ENCODE peak calls at places on chromosome 3, in ten cellular contexts. One of them, this sample, is unnamed. For H3K36me3 and H3K27me3, the result is how much of the 10 kb centered on the place peaks cover.

GRCh38 chr3:13856006-13856405 is 23.9 kb downstream of the WNT7A start:
- DNase-seq in CD4-positive, CD25-positive, alpha-beta regulatory T cell: no peak
- DNase-seq in lower lobe of right lung: no peak
- DNase-seq in IMR-90: no peak
- DNase-seq in spleen: peak
- DNase-seq in SK-N-SH: no peak
- DNase-seq in heart left ventricle: no peak
- DNase-seq in psoas muscle: no peak
- DNase-seq in GM23248: no peak
- DNase-seq in kidney epithelial cell: no peak
- DNase-seq in this sample: no peak

GRCh38 chr3:83941990-83942710 is 1016.6 kb upstream of the CADM2 start:
- DNase-seq in kidney epithelial cell: no peak
- DNase-seq in SK-N-SH: no peak
- DNase-seq in heart left ventricle: no peak
- DNase-seq in CD4-positive, CD25-positive, alpha-beta regulatory T cell: no peak
- DNase-seq in spleen: no peak
- DNase-seq in GM23248: no peak
- DNase-seq in lower lobe of right lung: no peak
- DNase-seq in psoas muscle: no peak
- DNase-seq in IMR-90: no peak
- DNase-seq in this sample: no peak

GRCh38 chr3:16245613-16246012 is 19.1 kb downstream of the DPH3 start:
- DNase-seq in heart left ventricle: no peak
- DNase-seq in spleen: peak
- DNase-seq in SK-N-SH: no peak
- DNase-seq in GM23248: no peak
- DNase-seq in CD4-positive, CD25-positive, alpha-beta regulatory T cell: no peak
- DNase-seq in psoas muscle: no peak
- DNase-seq in kidney epithelial cell: no peak
- DNase-seq in lower lobe of right lung: no peak
- DNase-seq in IMR-90: no peak
- DNase-seq in this sample: no peak

GRCh38 chr3:188158731-188159355 is 4.9 kb downstream of the LPP start:
- DNase-seq in SK-N-SH: no peak
- DNase-seq in IMR-90: no peak
- DNase-seq in heart left ventricle: no peak
- DNase-seq in CD4-positive, CD25-positive, alpha-beta regulatory T cell: no peak
- DNase-seq in psoas muscle: no peak
- DNase-seq in GM23248: no peak
- DNase-seq in spleen: no peak
- DNase-seq in lower lobe of right lung: no peak
- DNase-seq in kidney epithelial cell: no peak
- DNase-seq in this sample: no peak

GRCh38 chr3:173618703-173619102 is 221.2 kb downstream of the NLGN1 start:
- DNase-seq in heart left ventricle: peak
- DNase-seq in IMR-90: no peak
- DNase-seq in SK-N-SH: no peak
- DNase-seq in psoas muscle: no peak
- DNase-seq in lower lobe of right lung: no peak
- DNase-seq in GM23248: no peak
- DNase-seq in CD4-positive, CD25-positive, alpha-beta regulatory T cell: no peak
- DNase-seq in spleen: no peak
- DNase-seq in kidney epithelial cell: no peak
- DNase-seq in this sample: no peak

GRCh38 chr3:182487048-182487447 is 306.3 kb upstream of the ATP11B start:
- DNase-seq in lower lobe of right lung: no peak
- DNase-seq in IMR-90: no peak
- DNase-seq in heart left ventricle: no peak
- DNase-seq in psoas muscle: no peak
- DNase-seq in spleen: no peak
- DNase-seq in SK-N-SH: no peak
- DNase-seq in GM23248: no peak
- DNase-seq in kidney epithelial cell: no peak
- DNase-seq in CD4-positive, CD25-positive, alpha-beta regulatory T cell: no peak
- DNase-seq in this sample: no peak

GRCh38 chr3:20391628-20392027 is 205.6 kb upstream of the SGO1 start:
- DNase-seq in kidney epithelial cell: no peak
- DNase-seq in IMR-90: no peak
- DNase-seq in lower lobe of right lung: no peak
- DNase-seq in GM23248: no peak
- DNase-seq in psoas muscle: no peak
- DNase-seq in spleen: no peak
- DNase-seq in heart left ventricle: no peak
- DNase-seq in SK-N-SH: no peak
- DNase-seq in CD4-positive, CD25-positive, alpha-beta regulatory T cell: no peak
- DNase-seq in this sample: no peak

GRCh38 chr3:23968467-23969184 is 23.5 kb downstream of the NR1D2 start:
- DNase-seq in heart left ventricle: no peak
- DNase-seq in CD4-positive, CD25-positive, alpha-beta regulatory T cell: no peak
- DNase-seq in kidney epithelial cell: no peak
- DNase-seq in IMR-90: peak
- DNase-seq in SK-N-SH: no peak
- DNase-seq in spleen: no peak
- DNase-seq in GM23248: peak
- DNase-seq in psoas muscle: no peak
- DNase-seq in lower lobe of right lung: no peak
- DNase-seq in this sample: peak

GRCh38 chr3:129653019-129653418 is 46.5 kb upstream of the PLXND1 start:
- DNase-seq in GM23248: no peak
- DNase-seq in IMR-90: no peak
- DNase-seq in psoas muscle: no peak
- DNase-seq in CD4-positive, CD25-positive, alpha-beta regulatory T cell: no peak
- DNase-seq in spleen: no peak
- DNase-seq in SK-N-SH: no peak
- DNase-seq in lower lobe of right lung: no peak
- DNase-seq in heart left ventricle: no peak
- DNase-seq in kidney epithelial cell: no peak
- DNase-seq in this sample: no peak

GRCh38 chr3:9179826-9180763 is 69.4 kb downstream of the SRGAP3 start:
- DNase-seq in CD4-positive, CD25-positive, alpha-beta regulatory T cell: peak
- DNase-seq in spleen: no peak
- DNase-seq in GM23248: no peak
- DNase-seq in SK-N-SH: no peak
- DNase-seq in heart left ventricle: no peak
- DNase-seq in kidney epithelial cell: no peak
- DNase-seq in IMR-90: no peak
- DNase-seq in lower lobe of right lung: no peak
- DNase-seq in psoas muscle: no peak
- DNase-seq in this sample: no peak

GRCh38 chr3:135034291-135034768 is 239.3 kb downstream of the EPHB1 start:
- DNase-seq in CD4-positive, CD25-positive, alpha-beta regulatory T cell: no peak
- DNase-seq in spleen: no peak
- DNase-seq in heart left ventricle: no peak
- DNase-seq in GM23248: no peak
- DNase-seq in kidney epithelial cell: peak
- DNase-seq in psoas muscle: no peak
- DNase-seq in lower lobe of right lung: no peak
- DNase-seq in IMR-90: no peak
- DNase-seq in SK-N-SH: no peak
- DNase-seq in this sample: no peak

GRCh38 chr3:59803269-59803668 is 753.4 kb upstream of the CFAP20DC start:
- DNase-seq in spleen: no peak
- DNase-seq in IMR-90: no peak
- DNase-seq in CD4-positive, CD25-positive, alpha-beta regulatory T cell: no peak
- DNase-seq in SK-N-SH: no peak
- DNase-seq in psoas muscle: no peak
- DNase-seq in kidney epithelial cell: no peak
- DNase-seq in GM23248: no peak
- DNase-seq in heart left ventricle: no peak
- DNase-seq in lower lobe of right lung: no peak
- DNase-seq in this sample: no peak

GRCh38 chr3:80770106-80771079 is 991.1 kb downstream of the GBE1 start:
- DNase-seq in GM23248: peak
- DNase-seq in heart left ventricle: no peak
- DNase-seq in CD4-positive, CD25-positive, alpha-beta regulatory T cell: no peak
- DNase-seq in spleen: no peak
- DNase-seq in lower lobe of right lung: no peak
- DNase-seq in kidney epithelial cell: no peak
- DNase-seq in psoas muscle: no peak
- DNase-seq in SK-N-SH: no peak
- DNase-seq in IMR-90: no peak
- DNase-seq in this sample: no peak

GRCh38 chr3:191435981-191436380 is 25.0 kb upstream of the PYDC2 start:
- DNase-seq in heart left ventricle: no peak
- DNase-seq in psoas muscle: no peak
- DNase-seq in IMR-90: no peak
- DNase-seq in lower lobe of right lung: no peak
- DNase-seq in SK-N-SH: no peak
- DNase-seq in CD4-positive, CD25-positive, alpha-beta regulatory T cell: no peak
- DNase-seq in spleen: no peak
- DNase-seq in GM23248: no peak
- DNase-seq in kidney epithelial cell: no peak
- DNase-seq in this sample: no peak

GRCh38 chr3:189908646-189909045 is 212.1 kb downstream of the P3H2 start:
- DNase-seq in lower lobe of right lung: no peak
- DNase-seq in IMR-90: peak
- DNase-seq in psoas muscle: no peak
- DNase-seq in CD4-positive, CD25-positive, alpha-beta regulatory T cell: no peak
- DNase-seq in heart left ventricle: no peak
- DNase-seq in spleen: no peak
- DNase-seq in kidney epithelial cell: peak
- DNase-seq in SK-N-SH: no peak
- DNase-seq in GM23248: peak
- DNase-seq in this sample: peak

DNA sequence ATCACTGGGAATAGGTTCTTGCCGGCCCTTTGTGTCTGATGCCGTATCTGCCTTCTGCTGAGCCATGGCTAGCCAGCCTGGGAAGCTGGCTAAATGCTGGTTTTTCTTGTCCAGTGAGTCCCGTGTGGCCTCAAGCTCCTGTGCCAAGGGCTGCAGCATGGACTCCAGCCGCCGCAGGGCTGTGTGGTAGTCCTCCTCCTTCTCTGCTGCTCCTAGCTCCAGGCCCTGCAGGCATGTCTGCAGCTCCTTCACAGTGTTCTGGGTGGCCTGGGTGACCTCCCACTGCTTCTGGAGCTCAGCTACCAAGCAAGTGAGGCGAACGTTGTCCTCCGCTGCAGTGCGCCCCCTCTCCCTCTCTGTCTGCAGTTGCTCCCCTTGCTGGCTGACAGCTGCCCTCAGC is 24.9 kb downstream of the CXCR6 start:
- DNase-seq in spleen: no peak
- DNase-seq in CD4-positive, CD25-positive, alpha-beta regulatory T cell: no peak
- DNase-seq in GM23248: no peak
- DNase-seq in IMR-90: no peak
- DNase-seq in heart left ventricle: no peak
- DNase-seq in psoas muscle: no peak
- DNase-seq in kidney epithelial cell: no peak
- DNase-seq in lower lobe of right lung: no peak
- DNase-seq in SK-N-SH: no peak
- DNase-seq in this sample: no peak
- H3K36me3 ChIP-seq in spleen: half or more
- H3K36me3 ChIP-seq in CD4-positive, CD25-positive, alpha-beta regulatory T cell: half or more
- H3K36me3 ChIP-seq in GM23248: under half
- H3K36me3 ChIP-seq in IMR-90: half or more
- H3K36me3 ChIP-seq in heart left ventricle: half or more
- H3K36me3 ChIP-seq in psoas muscle: under half
- H3K36me3 ChIP-seq in kidney epithelial cell: under half
- H3K36me3 ChIP-seq in lower lobe of right lung: half or more
- H3K36me3 ChIP-seq in SK-N-SH: under half
- H3K36me3 ChIP-seq in this sample: under half

GRCh38 chr3:69739204-69740102 is at the start of gene MITF:
- DNase-seq in IMR-90: peak
- DNase-seq in SK-N-SH: peak
- DNase-seq in spleen: peak
- DNase-seq in kidney epithelial cell: peak
- DNase-seq in lower lobe of right lung: peak
- DNase-seq in psoas muscle: peak
- DNase-seq in heart left ventricle: peak
- DNase-seq in GM23248: peak
- DNase-seq in CD4-positive, CD25-positive, alpha-beta regulatory T cell: no peak
- DNase-seq in this sample: peak
- H3K4me3 ChIP-seq in IMR-90: peak
- H3K4me3 ChIP-seq in SK-N-SH: peak
- H3K4me3 ChIP-seq in spleen: peak
- H3K4me3 ChIP-seq in kidney epithelial cell: peak
- H3K4me3 ChIP-seq in lower lobe of right lung: peak
- H3K4me3 ChIP-seq in psoas muscle: peak
- H3K4me3 ChIP-seq in heart left ventricle: peak
- H3K4me3 ChIP-seq in GM23248: peak
- H3K4me3 ChIP-seq in CD4-positive, CD25-positive, alpha-beta regulatory T cell: no peak
- H3K4me3 ChIP-seq in this sample: peak

GRCh38 chr3:43364494-43364893 is 78.2 kb downstream of the SNRK start:
- DNase-seq in CD4-positive, CD25-positive, alpha-beta regulatory T cell: no peak
- DNase-seq in heart left ventricle: no peak
- DNase-seq in IMR-90: no peak
- DNase-seq in kidney epithelial cell: no peak
- DNase-seq in psoas muscle: no peak
- DNase-seq in SK-N-SH: no peak
- DNase-seq in lower lobe of right lung: no peak
- DNase-seq in GM23248: no peak
- DNase-seq in spleen: no peak
- DNase-seq in this sample: no peak
- H3K27me3 ChIP-seq in CD4-positive, CD25-positive, alpha-beta regulatory T cell: under half
- H3K27me3 ChIP-seq in heart left ventricle: under half
- H3K27me3 ChIP-seq in IMR-90: under half
- H3K27me3 ChIP-seq in kidney epithelial cell: under half
- H3K27me3 ChIP-seq in psoas muscle: under half
- H3K27me3 ChIP-seq in SK-N-SH: under half
- H3K27me3 ChIP-seq in lower lobe of right lung: under half
- H3K27me3 ChIP-seq in GM23248: under half
- H3K27me3 ChIP-seq in spleen: under half
- H3K27me3 ChIP-seq in this sample: under half

GRCh38 chr3:152071315-152071714 is 197.4 kb upstream of the MBNL1 start:
- DNase-seq in IMR-90: no peak
- DNase-seq in spleen: no peak
- DNase-seq in heart left ventricle: no peak
- DNase-seq in lower lobe of right lung: no peak
- DNase-seq in kidney epithelial cell: no peak
- DNase-seq in SK-N-SH: no peak
- DNase-seq in CD4-positive, CD25-positive, alpha-beta regulatory T cell: no peak
- DNase-seq in GM23248: no peak
- DNase-seq in psoas muscle: no peak
- DNase-seq in this sample: no peak

GRCh38 chr3:152071924-152072323 is 196.8 kb upstream of the MBNL1 start:
- DNase-seq in GM23248: peak
- DNase-seq in spleen: no peak
- DNase-seq in heart left ventricle: no peak
- DNase-seq in kidney epithelial cell: no peak
- DNase-seq in lower lobe of right lung: no peak
- DNase-seq in SK-N-SH: peak
- DNase-seq in IMR-90: peak
- DNase-seq in CD4-positive, CD25-positive, alpha-beta regulatory T cell: peak
- DNase-seq in psoas muscle: no peak
- DNase-seq in this sample: no peak

GRCh38 chr3:152073267-152073666 is 195.5 kb upstream of the MBNL1 start:
- DNase-seq in SK-N-SH: peak
- DNase-seq in GM23248: peak
- DNase-seq in kidney epithelial cell: no peak
- DNase-seq in psoas muscle: no peak
- DNase-seq in spleen: no peak
- DNase-seq in lower lobe of right lung: no peak
- DNase-seq in IMR-90: peak
- DNase-seq in CD4-positive, CD25-positive, alpha-beta regulatory T cell: no peak
- DNase-seq in heart left ventricle: no peak
- DNase-seq in this sample: no peak

DNA sequence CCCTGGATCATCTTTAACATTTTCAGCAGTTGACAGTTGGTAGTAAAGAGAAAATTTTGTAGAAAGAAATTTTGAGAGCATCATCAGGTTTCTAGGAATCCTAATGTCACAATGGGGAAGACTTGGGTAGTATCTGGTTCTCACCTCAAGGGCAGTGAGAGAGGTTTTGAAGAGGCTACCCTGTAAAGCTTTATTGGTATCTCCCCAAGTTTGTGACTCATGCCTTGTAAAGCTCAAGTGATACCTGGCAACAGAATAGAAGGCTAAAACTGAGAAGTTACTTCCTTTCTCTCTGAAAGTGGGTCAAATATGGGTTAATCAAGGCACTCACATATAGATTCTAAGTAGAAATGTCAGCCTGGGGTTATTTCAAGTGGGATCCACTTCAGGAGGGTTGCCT is 196.4 kb downstream of the SUCNR1 start:
- DNase-seq in spleen: no peak
- DNase-seq in heart left ventricle: no peak
- DNase-seq in kidney epithelial cell: no peak
- DNase-seq in lower lobe of right lung: no peak
- DNase-seq in GM23248: no peak
- DNase-seq in CD4-positive, CD25-positive, alpha-beta regulatory T cell: no peak
- DNase-seq in IMR-90: peak
- DNase-seq in psoas muscle: no peak
- DNase-seq in SK-N-SH: no peak
- DNase-seq in this sample: no peak
- H3K36me3 ChIP-seq in spleen: under half
- H3K36me3 ChIP-seq in heart left ventricle: under half
- H3K36me3 ChIP-seq in kidney epithelial cell: under half
- H3K36me3 ChIP-seq in lower lobe of right lung: under half
- H3K36me3 ChIP-seq in GM23248: under half
- H3K36me3 ChIP-seq in CD4-positive, CD25-positive, alpha-beta regulatory T cell: under half
- H3K36me3 ChIP-seq in IMR-90: under half
- H3K36me3 ChIP-seq in psoas muscle: under half
- H3K36me3 ChIP-seq in SK-N-SH: under half
- H3K36me3 ChIP-seq in this sample: under half